ENCODE peak calls at places on chromosomes 5 and 9, in six cellular contexts. I is GM23248, H is fibroblast of lung, S is heart right ventricle, K is psoas muscle, G is H7. D is an unnamed sample. For H3K36me3, the result is how much of the 10 kb centered on the place peaks cover.

GRCh38 chr5:570886-571285 is 41.3 kb upstream of the CEP72 start:
- DNase-seq in G (no peak), H (no peak), S (no peak), K (no peak), I (no peak), D (no peak)

GRCh38 chr5:8912106-8912505 is 633.8 kb downstream of the SEMA5A start:
- DNase-seq in I (peak), G (no peak), S (no peak), K (no peak), H (no peak), D (no peak)

GRCh38 chr5:127294829-127295228 is 4.2 kb downstream of the MEGF10 start:
- DNase-seq in G (no peak), S (no peak), H (no peak), I (no peak), K (no peak), D (no peak)

GRCh38 chr9:98790601-98791146 is 5.7 kb downstream of the ANKS6 start:
- DNase-seq in S (no peak), I (no peak), H (no peak), K (no peak), G (no peak), D (no peak)

GRCh38 chr9:112751059-112751795 is 667 bp downstream of the SNX30 start:
- DNase-seq in K (peak), H (peak), I (peak), S (peak), G (peak), D (peak)

GRCh38 chr9:131432597-131433301 is 38.9 kb downstream of the PRRC2B start:
- DNase-seq in H (peak), S (no peak), K (no peak), I (peak), G (no peak), D (no peak)

GRCh38 chr5:149759986-149760699 is 30.0 kb downstream of the PPARGC1B start:
- DNase-seq in I (peak), S (no peak), H (no peak), G (no peak), K (no peak), D (no peak)

GRCh38 chr9:591292-591691 is 250.2 kb upstream of the DMRT1 start:
- DNase-seq in S (peak), H (no peak), G (no peak), K (peak), I (no peak), D (no peak)

GRCh38 chr5:117435203-117435602 is 860.6 kb upstream of the SEMA6A start:
- DNase-seq in G (no peak), S (no peak), H (no peak), I (no peak), K (no peak), D (no peak)

GRCh38 chr9:99056876-99057664 is 47.8 kb upstream of the TGFBR1 start:
- DNase-seq in G (no peak), I (peak), S (no peak), H (peak), K (no peak), D (no peak)

GRCh38 chr9:84419203-84419602 is 78.6 kb upstream of the SLC28A3 start:
- DNase-seq in G (peak), H (no peak), I (peak), K (no peak), S (no peak), D (no peak)

GRCh38 chr5:95779611-95780010 is 42.9 kb downstream of the GLRX start:
- DNase-seq in S (no peak), I (peak), H (peak), G (no peak), K (no peak), D (no peak)

GRCh38 chr9:7129391-7129790 is 371.6 kb downstream of the KDM4C start:
- DNase-seq in K (no peak), G (no peak), H (no peak), S (no peak), I (no peak), D (no peak)

GRCh38 chr5:96143450-96143849 is 181.8 kb upstream of the ELL2 start:
- DNase-seq in I (no peak), S (no peak), H (peak), K (no peak), G (no peak), D (peak)

GRCh38 chr9:20219437-20219836 is 402.9 kb downstream of the MLLT3 start:
- DNase-seq in H (no peak), K (no peak), G (no peak), I (no peak), S (no peak), D (no peak)

GRCh38 chr5:116075117-116075910 is 9.5 kb upstream of the COMMD10 start:
- DNase-seq in G (no peak), H (no peak), S (no peak), K (no peak), I (no peak), D (no peak)

GRCh38 chr5:41508696-41509398 is 1.6 kb downstream of the PLCXD3 start:
- DNase-seq in H (no peak), S (no peak), K (no peak), I (no peak), G (no peak), D (no peak)

GRCh38 chr9:16001856-16002255 is 449.0 kb downstream of the CCDC171 start:
- DNase-seq in G (no peak), K (no peak), S (no peak), H (peak), I (no peak), D (no peak)

GRCh38 chr5:140112685-140113179 is 1.2 kb upstream of the PURA start:
- DNase-seq in G (no peak), S (no peak), H (no peak), I (peak), K (no peak), D (no peak)

GRCh38 chr5:143771229-143772001 is 40.5 kb upstream of the HMHB1 start:
- DNase-seq in I (peak), K (no peak), H (peak), G (peak), S (no peak), D (no peak)

GRCh38 chr5:174608631-174609097 is 115.7 kb upstream of the MSX2 start:
- DNase-seq in K (no peak), S (peak), G (no peak), I (no peak), H (no peak), D (no peak)

GRCh38 chr5:14211818-14212799 is 69.0 kb downstream of the TRIO start:
- DNase-seq in H (no peak), K (no peak), G (no peak), S (no peak), I (no peak), D (no peak)

GRCh38 chr5:166503506-166503905 is 1787.9 kb upstream of the WWC1 start:
- DNase-seq in S (no peak), G (no peak), K (no peak), H (no peak), I (no peak), D (no peak)

GRCh38 chr5:178383919-178384814 is 151.6 kb upstream of the PHYKPL start:
- DNase-seq in I (peak), S (no peak), G (peak), H (no peak), K (no peak), D (no peak)

GRCh38 chr9:136045595-136046554 is 49.2 kb downstream of the NACC2 start:
- DNase-seq in H (peak), K (peak), I (peak), G (peak), S (no peak), D (no peak)

GRCh38 chr5:136082390-136083193 is 50.1 kb upstream of the SMAD5 start:
- DNase-seq in K (peak), H (peak), S (peak), I (peak), G (peak), D (peak)

GRCh38 chr5:96601811-96602244 is 60.3 kb upstream of the CAST start:
- DNase-seq in S (peak), G (peak), H (peak), I (peak), K (no peak), D (peak)

GRCh38 chr5:36614657-36615308 is 8.4 kb downstream of the SLC1A3 start:
- DNase-seq in I (no peak), K (no peak), H (no peak), S (no peak), G (no peak), D (no peak)

DNA sequence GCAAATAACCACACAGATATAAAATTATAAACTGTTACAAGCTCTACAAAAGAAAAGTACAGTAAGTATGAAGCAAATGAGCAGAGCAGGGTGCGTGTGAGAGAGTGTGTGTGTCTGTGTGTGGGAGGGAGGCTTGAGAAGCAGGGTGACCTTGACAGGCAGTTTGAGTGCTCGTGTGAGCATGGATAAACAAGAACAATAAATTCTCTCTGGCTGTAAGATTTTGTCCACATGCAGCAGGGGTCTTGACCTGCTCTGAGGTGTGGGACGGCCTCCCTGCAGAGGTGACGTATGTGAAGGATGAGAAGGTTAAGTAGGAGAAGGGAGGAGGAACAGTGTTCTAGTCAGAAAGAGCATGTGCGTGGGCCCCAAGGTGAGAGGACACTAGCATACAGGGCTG is 49.1 kb downstream of the SPTLC1 start:
- DNase-seq in K (no peak), I (no peak), H (no peak), G (no peak), S (no peak), D (no peak)
- H3K36me3 ChIP-seq in K (under half), I (under half), H (under half), G (under half), S (under half), D (under half)

DNA sequence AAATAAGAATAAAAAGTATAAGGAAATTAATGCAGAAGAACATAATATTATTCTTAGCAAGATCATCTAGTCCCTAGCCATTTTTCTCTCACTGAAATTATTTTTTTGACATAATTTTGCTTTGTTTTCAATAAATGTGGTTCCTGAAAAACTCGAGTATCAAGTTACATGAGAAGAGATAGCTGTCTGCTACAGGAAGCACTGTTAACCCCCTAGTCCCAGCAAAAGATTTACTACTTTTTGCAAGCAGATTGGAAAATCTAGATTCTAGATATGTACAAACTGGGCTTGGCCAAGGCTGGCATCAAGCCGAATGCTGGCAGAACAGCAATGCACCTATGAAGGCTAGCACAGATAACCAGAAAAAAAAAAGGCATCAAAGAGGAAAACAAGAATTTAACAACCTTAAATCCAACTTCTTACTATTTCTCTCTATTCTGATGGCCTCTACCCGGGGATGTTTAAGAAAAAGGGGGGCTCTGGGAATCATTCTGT is 21.9 kb upstream of the ISCA1 start:
- DNase-seq in G (peak), I (no peak), S (no peak), H (no peak), K (no peak), D (no peak)
- H3K36me3 ChIP-seq in G (under half), I (half or more), S (half or more), H (under half), K (under half), D (under half)

DNA sequence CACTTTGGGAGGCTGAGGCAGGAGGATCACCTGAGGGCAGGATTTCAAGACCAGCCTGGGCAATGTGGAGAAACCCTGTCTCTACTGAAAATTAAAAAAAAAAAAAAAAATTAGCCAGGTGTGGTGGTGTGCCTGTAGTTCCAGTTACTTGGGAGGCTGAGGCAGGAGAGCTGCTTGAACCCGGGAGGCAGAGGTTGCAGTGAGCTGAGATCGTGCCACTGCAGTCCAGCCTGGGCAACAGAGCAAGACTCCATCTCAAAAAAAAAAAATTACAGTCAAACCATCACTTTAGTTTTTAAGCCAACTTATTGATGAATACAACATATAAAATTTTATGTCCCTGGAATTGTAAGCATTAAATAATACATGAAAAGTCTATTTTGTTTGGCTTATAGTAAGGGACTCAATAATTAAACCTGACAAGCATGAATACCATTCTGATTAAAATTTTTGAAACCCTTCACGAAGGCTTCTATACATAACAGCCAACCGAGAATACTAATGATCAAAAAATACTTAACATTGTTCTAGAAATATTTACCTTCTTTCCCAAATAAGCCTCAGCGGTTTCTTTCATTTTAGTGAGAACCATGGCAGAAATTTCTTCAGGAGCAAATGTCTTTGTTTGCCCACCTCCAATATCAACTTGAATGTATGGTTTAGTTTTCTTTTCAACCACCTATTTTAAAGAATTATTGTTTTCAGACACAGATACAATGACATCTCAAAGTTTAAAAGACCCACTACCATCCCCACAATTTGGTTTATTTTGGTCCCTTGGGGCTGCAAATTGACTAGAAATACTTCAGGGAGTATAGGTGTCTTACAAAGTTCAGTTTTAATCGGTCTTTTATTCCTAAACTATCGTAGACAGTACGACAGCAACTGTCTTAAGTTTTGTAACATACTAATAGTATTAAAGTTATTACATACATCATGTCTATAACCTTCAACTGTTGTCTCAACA is 1.2 kb downstream of the HSPA5 start:
- DNase-seq in G (no peak), S (no peak), H (no peak), I (no peak), K (no peak), D (no peak)
- H3K36me3 ChIP-seq in G (under half), S (under half), H (under half), I (half or more), K (under half), D (half or more)

GRCh38 chr9:4315582-4316215 is 15.8 kb upstream of the GLIS3 start:
- DNase-seq in K (peak), G (peak), S (peak), I (peak), H (peak), D (peak)
- H3K36me3 ChIP-seq in K (under half), G (under half), S (under half), I (under half), H (under half), D (under half)

GRCh38 chr9:68509689-68510088 is 31.0 kb downstream of the TMEM252 start:
- DNase-seq in H (no peak), K (no peak), S (no peak), I (no peak), G (peak), D (no peak)
- H3K36me3 ChIP-seq in H (under half), K (under half), S (under half), I (under half), G (under half), D (under half)

DNA sequence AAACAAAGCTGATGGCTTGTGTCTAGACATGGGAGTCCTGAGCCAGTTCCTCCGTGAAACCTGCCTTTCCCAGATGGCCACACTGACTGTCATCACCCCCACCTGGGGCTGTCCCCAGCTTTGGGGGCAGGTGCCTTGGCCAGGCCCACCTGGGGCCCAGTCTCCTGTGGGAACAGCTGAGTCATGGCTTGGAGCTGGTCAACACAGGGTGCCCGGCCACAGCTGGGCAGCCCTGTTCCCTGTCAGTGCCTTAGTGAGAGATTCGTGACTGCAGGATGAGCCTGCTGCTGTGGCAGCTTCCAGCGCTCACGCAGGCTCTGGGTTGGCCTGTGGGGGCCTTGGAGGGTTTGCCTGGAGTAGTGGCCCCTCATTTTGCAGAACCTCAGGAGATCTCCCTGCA is 56.5 kb downstream of the COL5A1 start:
- DNase-seq in S (no peak), K (peak), H (no peak), G (no peak), I (no peak), D (no peak)
- H3K36me3 ChIP-seq in S (under half), K (under half), H (under half), G (under half), I (under half), D (under half)

DNA sequence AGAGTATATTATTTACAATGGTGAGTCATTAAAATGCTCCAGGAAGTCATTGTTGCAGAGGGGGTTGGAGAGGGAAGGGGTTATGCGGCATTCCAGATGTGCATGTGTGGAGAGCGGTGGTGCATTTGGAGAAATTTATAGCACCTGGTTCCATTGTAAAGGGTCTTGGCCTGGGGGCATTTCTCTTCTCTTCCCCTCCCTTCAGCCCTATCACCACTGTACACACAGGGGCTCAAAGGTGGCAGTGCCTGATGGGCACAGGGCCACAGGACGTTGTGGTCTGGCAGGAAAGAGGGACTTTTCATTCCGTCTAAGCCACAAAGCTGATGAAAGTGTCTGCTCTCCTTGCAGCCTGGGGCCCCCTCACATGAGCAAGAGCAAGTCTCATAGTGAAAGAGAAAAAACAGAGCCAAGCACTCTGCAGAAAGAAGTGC is 442.4 kb upstream of the ZNF462 start:
- DNase-seq in S (no peak), K (no peak), G (no peak), I (no peak), H (peak), D (no peak)
- H3K36me3 ChIP-seq in S (under half), K (under half), G (under half), I (under half), H (under half), D (under half)

GRCh38 chr9:128634111-128634510 is 22.5 kb downstream of the DYNC2I2 start:
- DNase-seq in K (no peak), H (no peak), S (no peak), G (peak), I (no peak), D (no peak)
- H3K36me3 ChIP-seq in K (under half), H (under half), S (half or more), G (under half), I (under half), D (half or more)

GRCh38 chr9:33988219-33988890 is 60.3 kb downstream of the UBAP2 start:
- DNase-seq in S (no peak), K (no peak), G (no peak), H (no peak), I (peak), D (no peak)
- H3K36me3 ChIP-seq in S (under half), K (under half), G (under half), H (under half), I (under half), D (half or more)

GRCh38 chr5:52754051-52754450 is 33.7 kb upstream of the ITGA1 start:
- DNase-seq in S (no peak), H (no peak), I (no peak), G (no peak), K (no peak), D (no peak)

GRCh38 chr5:52757527-52757926 is 30.2 kb upstream of the ITGA1 start:
- DNase-seq in S (no peak), G (no peak), I (peak), H (no peak), K (no peak), D (no peak)

GRCh38 chr5:52760695-52761366 is 26.9 kb upstream of the ITGA1 start:
- DNase-seq in I (no peak), G (no peak), S (no peak), K (no peak), H (no peak), D (no peak)

GRCh38 chr5:52759381-52759780 is 28.3 kb upstream of the ITGA1 start:
- DNase-seq in S (no peak), K (no peak), I (peak), H (peak), G (no peak), D (no peak)

GRCh38 chr5:52757991-52758390 is 29.7 kb upstream of the ITGA1 start:
- DNase-seq in K (no peak), G (no peak), H (no peak), I (no peak), S (no peak), D (no peak)
- H3K36me3 ChIP-seq in K (under half), G (under half), H (under half), I (under half), S (under half), D (under half)